ENCODE peak calls at places on chromosomes 12 and 14, in eight cellular contexts. Q is upper lobe of right lung, S is HL-60, Z is thoracic aorta, Y is AG09309, W is BJ, P is GM06990, B is cardiac fibroblast. O is an unnamed sample.

GRCh38 chr14:20498622-20499021 is 6.7 kb upstream of the RNASE10 start:
- DNase-seq in Q (no peak), S (no peak), Z (no peak), Y (no peak), W (no peak), P (no peak), B (no peak), O (no peak)

GRCh38 chr14:72710212-72710611 is 183.7 kb downstream of the DPF3 start:
- DNase-seq in Q (no peak), S (no peak), Z (no peak), Y (peak), W (peak), P (no peak), B (peak), O (peak)

GRCh38 chr14:61585598-61586538 is 109.4 kb upstream of the HIF1A start:
- DNase-seq in Q (no peak), S (no peak), Z (peak), Y (no peak), W (no peak), P (no peak), B (peak), O (no peak)

GRCh38 chr14:69214376-69214775 is 23.1 kb downstream of the EXD2 start:
- DNase-seq in Q (no peak), S (no peak), Z (no peak), Y (no peak), W (no peak), P (no peak), B (no peak), O (no peak)

GRCh38 chr12:88144546-88145468 is 2.7 kb downstream of the TMTC3 start:
- DNase-seq in Q (no peak), S (no peak), Z (no peak), Y (no peak), W (no peak), P (no peak), B (no peak), O (no peak)

GRCh38 chr14:79831198-79831890 is 380.0 kb downstream of the DIO2 start:
- DNase-seq in Q (no peak), S (no peak), Z (no peak), Y (no peak), W (no peak), P (no peak), B (peak), O (no peak)

GRCh38 chr14:44030963-44031362 is 476.1 kb downstream of the FSCB start:
- DNase-seq in Q (no peak), S (no peak), Z (no peak), Y (no peak), W (no peak), P (no peak), B (no peak), O (no peak)

GRCh38 chr12:121356657-121357056 is 4.4 kb upstream of the ANAPC5 start:
- DNase-seq in Q (no peak), S (no peak), Z (no peak), Y (no peak), W (no peak), P (no peak), B (no peak), O (no peak)

GRCh38 chr14:54652188-54652889 is 85.4 kb downstream of the SAMD4A start:
- DNase-seq in Q (peak), S (no peak), Z (peak), Y (peak), W (peak), P (no peak), B (peak), O (peak)
- H3K4me3 ChIP-seq in Q (peak), S (no peak), Z (peak), Y (peak), W (peak), P (no peak), B (peak), O (peak)

DNA sequence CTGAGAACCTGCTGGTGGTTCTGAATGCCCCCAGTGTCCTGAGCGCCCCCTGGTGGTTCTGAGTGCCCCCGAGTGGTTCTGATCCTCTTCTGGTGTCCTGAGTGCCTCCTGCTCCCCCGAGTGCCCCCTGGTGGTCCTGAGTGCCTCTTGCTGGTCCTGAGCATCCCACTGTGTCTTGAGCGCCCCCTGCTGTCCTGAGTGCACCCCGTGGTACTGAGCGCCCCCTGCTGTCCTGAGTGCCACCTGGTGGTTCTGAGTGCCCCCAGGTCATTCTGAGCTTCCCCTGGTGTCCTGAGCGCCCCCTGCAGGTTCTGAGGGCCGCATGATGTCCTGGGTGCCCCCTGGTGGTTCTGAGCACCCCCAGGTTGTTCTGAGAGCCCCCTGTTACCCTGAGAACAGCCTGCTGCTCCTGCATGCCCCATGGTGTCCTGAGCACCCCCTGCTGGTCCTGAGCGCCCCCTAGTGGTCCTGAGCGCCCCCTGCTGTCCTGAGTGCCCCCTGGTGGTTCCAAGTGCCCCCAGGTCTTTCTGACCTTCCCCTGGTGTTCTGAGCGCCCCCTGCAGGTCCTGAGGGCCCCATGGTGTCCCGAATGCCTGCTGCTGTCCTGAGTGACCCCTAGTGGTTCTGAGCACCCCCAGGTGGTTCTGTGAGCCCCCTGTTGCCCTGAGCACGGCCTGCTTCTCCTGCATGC is 1165.4 kb downstream of the TMEM121 start:
- DNase-seq in Q (peak), S (peak), Z (no peak), Y (no peak), W (no peak), P (peak), B (no peak), O (no peak)
- TF ChIP-seq CTCF in Q (peak), S (peak), Z (no peak), Y (peak), W (peak), P (peak), B (peak), O (peak)

DNA sequence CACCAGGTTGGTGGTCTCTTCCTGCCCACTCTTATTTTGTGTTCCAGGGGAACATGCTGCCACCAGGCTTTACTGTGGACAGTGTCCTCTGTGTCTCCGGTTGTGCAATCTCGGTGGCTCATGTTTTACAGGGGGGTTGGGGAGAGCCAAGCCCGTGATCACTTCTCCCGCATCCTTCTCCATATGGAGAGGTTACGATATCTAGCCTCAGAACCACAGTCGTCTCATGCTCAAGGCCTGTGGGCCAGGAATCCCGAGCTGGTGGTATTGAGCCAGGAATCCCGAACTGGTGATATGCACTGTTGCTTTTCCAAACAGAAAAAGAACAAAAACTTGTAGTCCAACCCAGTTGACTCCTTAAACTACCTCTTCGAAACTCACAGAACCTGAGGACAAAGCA is 37.0 kb upstream of the INF2 start:
- DNase-seq in Q (no peak), S (no peak), Z (no peak), Y (no peak), W (no peak), P (no peak), B (no peak), O (no peak)
- H3K4me3 ChIP-seq in Q (no peak), S (no peak), Z (no peak), Y (no peak), W (no peak), P (no peak), B (no peak), O (no peak)

GRCh38 chr14:22887990-22888378 is 5.0 kb downstream of the REM2 start:
- DNase-seq in Q (no peak), S (no peak), Z (no peak), Y (no peak), W (no peak), P (peak), B (no peak), O (no peak)

GRCh38 chr14:22888662-22889061 is 5.6 kb downstream of the REM2 start:
- DNase-seq in Q (no peak), S (no peak), Z (no peak), Y (no peak), W (no peak), P (peak), B (no peak), O (no peak)

GRCh38 chr14:22892488-22892887 is 9.5 kb downstream of the REM2 start:
- DNase-seq in Q (no peak), S (no peak), Z (no peak), Y (no peak), W (no peak), P (no peak), B (no peak), O (no peak)

GRCh38 chr14:22887260-22887989 is 4.4 kb downstream of the REM2 start:
- DNase-seq in Q (no peak), S (no peak), Z (no peak), Y (no peak), W (no peak), P (peak), B (peak), O (peak)

DNA sequence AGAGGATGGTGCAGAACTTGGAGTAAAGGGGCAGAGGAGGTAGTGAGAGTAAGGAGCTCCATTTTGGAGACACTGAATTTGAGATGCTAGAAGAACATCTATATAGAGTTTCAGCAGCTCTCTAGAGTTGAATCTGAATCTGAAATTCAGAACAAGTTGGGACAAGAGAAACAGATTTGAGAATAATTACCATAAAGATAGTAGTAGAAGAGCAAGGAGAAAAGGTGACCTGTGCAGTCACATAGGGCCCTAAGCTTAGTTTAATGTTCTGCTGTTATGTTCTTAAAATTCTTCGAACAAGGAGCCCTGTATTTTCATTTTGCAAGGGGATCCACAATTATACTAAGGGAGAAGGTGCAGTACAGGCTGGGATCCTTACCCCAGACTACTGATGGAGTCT is 7.4 kb downstream of the REM2 start:
- DNase-seq in Q (no peak), S (no peak), Z (no peak), Y (no peak), W (no peak), P (no peak), B (no peak), O (no peak)
- TF ChIP-seq CTCF in Q (no peak), S (no peak), Z (no peak), Y (peak), W (no peak), P (no peak), B (no peak), O (no peak)

DNA sequence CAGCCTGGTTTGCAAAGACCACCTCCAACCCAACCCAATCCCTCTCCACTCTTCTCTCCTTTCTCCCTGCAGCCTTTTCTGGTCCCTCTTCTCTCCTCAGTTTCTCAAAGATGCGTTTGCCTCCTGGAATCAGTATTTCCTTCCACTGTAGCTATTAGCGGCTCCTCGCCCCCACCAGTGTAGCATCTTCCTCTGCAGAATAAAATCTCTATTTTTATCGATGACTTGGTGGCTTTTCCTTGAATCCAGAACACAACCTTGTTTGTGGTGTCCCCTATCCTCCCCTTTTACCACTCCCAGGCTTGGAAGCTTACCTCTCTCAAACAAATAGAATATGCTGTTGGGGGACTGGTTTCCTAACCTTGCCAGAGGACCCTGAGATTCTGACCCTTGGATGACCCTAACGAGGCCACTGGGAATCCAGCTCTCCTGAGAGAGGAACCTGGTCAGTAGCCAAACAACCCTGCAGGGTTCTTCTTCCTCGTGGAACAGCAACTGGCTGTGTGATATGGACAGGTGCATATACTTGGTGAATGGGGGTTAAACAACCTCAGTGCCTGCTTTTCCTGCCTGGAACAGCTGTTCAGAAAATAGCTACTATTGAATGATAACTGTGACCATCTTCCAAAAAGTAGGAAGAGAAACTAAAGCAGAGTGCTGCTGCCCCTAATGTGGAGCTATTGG is 4.4 kb downstream of the WNT1 start:
- DNase-seq in Q (no peak), S (no peak), Z (no peak), Y (no peak), W (no peak), P (no peak), B (no peak), O (no peak)
- H3K4me3 ChIP-seq in Q (no peak), S (no peak), Z (no peak), Y (no peak), W (no peak), P (no peak), B (no peak), O (no peak)

GRCh38 chr12:119988440-119988787 is 622 bp upstream of the BICDL1 start:
- DNase-seq in Q (no peak), S (no peak), Z (no peak), Y (no peak), W (no peak), P (no peak), B (peak), O (no peak)

GRCh38 chr12:119990382-119990874 is 1.4 kb downstream of the BICDL1 start:
- DNase-seq in Q (no peak), S (no peak), Z (no peak), Y (no peak), W (no peak), P (peak), B (no peak), O (no peak)

GRCh38 chr12:119989619-119990381 is 764 bp downstream of the BICDL1 start:
- DNase-seq in Q (peak), S (peak), Z (peak), Y (peak), W (no peak), P (peak), B (peak), O (peak)

GRCh38 chr12:119992129-119992705 is 3.2 kb downstream of the BICDL1 start:
- DNase-seq in Q (no peak), S (no peak), Z (no peak), Y (no peak), W (no peak), P (no peak), B (no peak), O (no peak)

DNA sequence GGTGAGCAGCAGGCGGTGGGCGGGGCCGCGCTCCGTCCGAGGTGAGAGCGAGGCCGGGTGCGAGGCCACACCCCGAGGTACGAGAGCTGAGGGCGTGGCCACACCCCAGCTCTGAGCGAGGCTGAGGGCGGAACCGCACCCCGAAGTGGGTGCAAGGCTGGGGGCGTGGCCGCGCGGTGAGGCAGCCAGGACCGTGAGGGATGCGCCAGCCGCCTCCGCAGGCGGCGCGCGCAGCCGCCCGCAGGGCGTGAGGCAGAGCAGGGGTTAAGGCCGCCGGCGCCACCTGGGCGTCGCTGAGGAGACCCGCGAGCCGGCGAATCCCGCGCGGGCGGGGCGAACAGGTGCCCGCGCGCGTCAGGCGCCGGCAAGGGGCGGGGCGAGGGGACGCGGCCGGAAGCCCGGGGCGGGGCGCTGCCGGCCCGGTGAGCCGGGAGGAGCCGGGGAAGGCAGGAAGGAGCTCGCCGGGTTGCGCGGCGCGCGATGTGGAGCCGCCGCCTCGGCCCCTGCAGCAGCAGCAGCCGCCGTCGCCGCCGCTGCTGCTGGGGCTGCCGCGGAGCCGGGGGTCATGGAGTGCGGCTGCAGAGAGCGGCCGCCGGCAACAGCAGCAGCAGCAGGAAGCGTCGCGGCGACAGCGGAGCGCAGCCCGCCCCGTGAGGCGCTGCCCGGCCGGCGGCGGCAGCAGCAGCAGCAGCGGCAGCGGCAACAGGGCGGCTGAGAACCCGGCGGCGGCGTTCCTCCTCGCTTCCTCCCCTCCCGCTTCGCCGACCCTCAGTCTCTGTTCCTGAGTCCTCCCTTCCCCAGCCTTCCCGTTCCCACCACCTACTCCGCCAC is at the start of gene BICDL1:
- DNase-seq in Q (peak), S (peak), Z (no peak), Y (no peak), W (no peak), P (peak), B (peak), O (no peak)
- TF ChIP-seq CTCF in Q (no peak), S (no peak), Z (no peak), Y (no peak), W (no peak), P (no peak), B (no peak), O (no peak)

GRCh38 chr12:11991604-11992003 is 79.1 kb upstream of the BCL2L14 start:
- DNase-seq in Q (no peak), S (no peak), Z (no peak), Y (no peak), W (no peak), P (no peak), B (no peak), O (no peak)

GRCh38 chr12:11987906-11988305 is 82.8 kb upstream of the BCL2L14 start:
- DNase-seq in Q (no peak), S (no peak), Z (no peak), Y (no peak), W (no peak), P (no peak), B (no peak), O (no peak)

DNA sequence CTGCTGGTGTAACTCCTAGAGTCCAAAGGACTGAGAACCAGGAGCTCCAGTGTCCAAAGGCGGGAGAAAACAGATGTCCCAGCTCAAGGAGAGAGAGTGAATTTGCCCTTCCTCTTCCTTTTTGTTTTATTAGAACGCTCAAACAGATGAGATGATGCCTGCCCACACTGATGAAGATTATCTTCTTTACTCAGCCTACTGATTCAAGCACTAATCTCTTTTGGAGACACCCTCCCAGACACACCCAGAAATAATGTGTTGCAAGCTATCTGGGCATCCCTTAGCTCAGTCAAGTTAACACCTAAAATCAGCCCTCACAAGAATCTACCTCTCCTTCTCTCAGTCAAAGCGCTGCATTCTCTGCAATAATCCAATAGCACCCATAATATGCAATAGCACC is 78.2 kb upstream of the BCL2L14 start:
- DNase-seq in Q (no peak), S (no peak), Z (no peak), Y (no peak), W (no peak), P (no peak), B (no peak), O (no peak)
- H3K4me3 ChIP-seq in Q (no peak), S (no peak), Z (no peak), Y (no peak), W (no peak), P (no peak), B (no peak), O (no peak)